ENCODE peak calls at places on chromosomes 2 and 18, in six cellular contexts. L, W, A, C, U and F are unnamed samples. For H3K4me1, the result is how much of the 10 kb centered on the place peaks cover.

GRCh38 chr2:191556463-191556862 is 121.5 kb upstream of the NABP1 start:
- DNase-seq in A (no peak), W (no peak), L (no peak), U (no peak), C (no peak), F (no peak)

GRCh38 chr2:36452279-36452678 is 96.7 kb downstream of the CRIM1 start:
- DNase-seq in C (no peak), U (no peak), L (no peak), W (no peak), A (no peak), F (no peak)

GRCh38 chr2:98459776-98460175 is 15.1 kb downstream of the INPP4A start:
- DNase-seq in C (no peak), W (no peak), L (no peak), A (no peak), U (no peak), F (no peak)

GRCh38 chr18:48756511-48757226 is 194.1 kb downstream of the SMAD7 start:
- DNase-seq in W (no peak), U (no peak), A (no peak), C (no peak), L (no peak), F (no peak)

GRCh38 chr18:58335821-58336220 is 291.8 kb downstream of the NEDD4L start:
- DNase-seq in W (no peak), C (no peak), U (no peak), A (no peak), L (no peak), F (no peak)

GRCh38 chr2:101063753-101064502 is 61.8 kb downstream of the RPL31 start:
- DNase-seq in C (no peak), L (no peak), U (no peak), A (no peak), W (no peak), F (no peak)

GRCh38 chr2:209395232-209395631 is 28.6 kb upstream of the MAP2 start:
- DNase-seq in A (no peak), L (no peak), C (no peak), W (no peak), U (no peak), F (no peak)

GRCh38 chr2:2013476-2013875 is 269.2 kb upstream of the PXDN start:
- DNase-seq in U (no peak), C (no peak), W (no peak), L (no peak), A (no peak), F (no peak)

GRCh38 chr2:97995026-97995733 is 568 bp downstream of the TMEM131 start:
- DNase-seq in C (peak), U (peak), L (peak), W (no peak), A (peak), F (peak)

GRCh38 chr18:45588284-45588683 is 27.0 kb upstream of the SLC14A2 start:
- DNase-seq in A (no peak), W (no peak), U (no peak), C (no peak), L (no peak), F (peak)

GRCh38 chr18:2988041-2988794 is 24.7 kb downstream of the LPIN2 start:
- DNase-seq in U (no peak), L (no peak), C (no peak), A (no peak), W (no peak), F (no peak)

GRCh38 chr2:196944570-196944969 is 18.1 kb upstream of the PGAP1 start:
- DNase-seq in A (no peak), U (no peak), C (no peak), W (no peak), L (peak), F (no peak)

GRCh38 chr18:10138719-10139118 is 224.9 kb downstream of the VAPA start:
- DNase-seq in U (no peak), W (no peak), A (no peak), L (no peak), C (no peak), F (no peak)

DNA sequence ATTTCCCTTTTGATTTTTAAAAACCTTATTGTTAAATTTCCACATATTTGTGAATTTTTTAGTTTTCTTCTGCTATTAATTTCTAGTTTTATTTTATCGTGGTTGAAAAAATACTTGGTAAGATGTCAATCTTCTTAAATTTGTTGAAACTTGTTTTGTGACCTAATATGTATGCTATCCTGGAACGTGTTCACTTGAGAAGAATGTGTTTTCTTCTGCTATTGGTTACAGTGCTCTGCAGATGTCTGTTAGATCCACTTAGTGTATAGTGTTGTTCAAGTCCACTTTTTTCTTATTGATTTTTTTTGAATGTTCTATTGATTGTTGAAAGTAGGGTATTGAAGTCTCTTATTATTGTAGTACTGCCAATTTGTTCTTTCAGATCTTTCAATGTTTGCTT is 116.5 kb upstream of the NETO1 start:
- DNase-seq in A (no peak), U (no peak), C (no peak), L (no peak), W (no peak), F (no peak)
- H3K27ac ChIP-seq in A (no peak), U (no peak), C (no peak), L (no peak), W (no peak), F (no peak)

DNA sequence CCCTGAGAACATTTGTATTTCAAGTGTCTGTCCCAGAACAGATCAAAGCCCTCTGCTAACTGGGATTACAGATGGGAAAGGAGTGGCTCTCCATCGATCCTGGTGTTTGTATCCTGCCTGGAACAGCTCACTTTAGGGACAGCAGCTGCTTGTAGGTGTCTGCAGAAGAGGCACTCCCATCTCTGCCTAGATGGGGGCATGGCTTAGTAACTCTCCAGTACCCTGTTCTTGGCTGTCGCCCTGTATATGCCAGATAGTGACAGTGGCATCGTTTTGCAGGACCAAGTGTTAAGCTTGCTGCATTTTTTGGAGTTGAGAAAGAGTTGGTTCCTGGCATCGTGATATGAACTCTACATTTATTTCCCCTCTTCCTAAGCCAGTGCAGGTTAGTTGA is 189.9 kb downstream of the SH3RF3 start:
- DNase-seq in C (no peak), W (no peak), A (no peak), L (no peak), U (no peak), F (no peak)
- H3K4me1 ChIP-seq in C (under half), W (half or more), A (half or more), L (under half), U (under half), F (under half)

DNA sequence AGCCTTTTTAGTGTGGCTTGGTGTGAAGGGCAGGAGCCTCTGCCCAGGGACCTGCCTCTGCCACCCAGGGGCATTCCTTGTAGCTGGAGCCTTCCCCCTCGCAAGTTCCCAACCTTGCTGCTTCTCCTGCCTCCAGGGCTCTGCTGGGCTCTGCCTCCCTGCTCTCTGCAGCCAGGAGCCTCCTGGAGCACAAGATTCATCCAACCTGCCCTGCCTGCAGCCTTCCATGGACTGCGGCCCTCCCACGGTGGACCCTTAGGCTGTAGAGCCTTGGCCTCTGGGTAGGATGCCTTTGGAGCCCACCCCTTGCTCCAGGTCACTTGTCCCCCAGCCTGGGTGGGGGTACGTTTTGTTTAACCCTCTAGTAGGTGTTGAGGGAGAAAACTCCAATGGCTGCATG is 2.5 kb downstream of the SLC66A3 start:
- DNase-seq in A (no peak), U (no peak), L (no peak), C (no peak), W (no peak), F (no peak)
- H3K27ac ChIP-seq in A (no peak), U (no peak), L (no peak), C (no peak), W (no peak), F (no peak)

DNA sequence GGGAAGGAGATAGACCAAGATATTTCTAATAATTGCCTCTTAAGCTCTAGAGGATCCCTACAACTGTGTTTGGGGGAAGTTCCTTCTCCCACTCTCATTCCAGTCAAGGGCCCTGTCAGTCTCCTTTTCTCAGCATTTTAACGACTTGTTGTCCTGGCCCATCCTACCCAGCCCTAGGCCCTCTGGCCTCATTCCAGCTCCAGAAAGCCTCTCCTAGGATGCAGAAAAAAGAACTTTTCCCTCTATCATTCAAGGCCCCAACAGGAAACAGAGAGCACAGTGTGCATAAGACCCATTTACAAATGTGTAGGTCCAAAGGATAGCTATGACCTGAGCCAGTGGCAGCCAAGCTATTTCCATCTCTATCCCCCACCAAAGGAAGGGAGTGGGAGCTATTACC is 14.0 kb downstream of the PKDCC start:
- DNase-seq in U (no peak), W (no peak), L (no peak), C (no peak), A (no peak), F (no peak)
- H3K4me1 ChIP-seq in U (under half), W (under half), L (half or more), C (under half), A (under half), F (under half)

DNA sequence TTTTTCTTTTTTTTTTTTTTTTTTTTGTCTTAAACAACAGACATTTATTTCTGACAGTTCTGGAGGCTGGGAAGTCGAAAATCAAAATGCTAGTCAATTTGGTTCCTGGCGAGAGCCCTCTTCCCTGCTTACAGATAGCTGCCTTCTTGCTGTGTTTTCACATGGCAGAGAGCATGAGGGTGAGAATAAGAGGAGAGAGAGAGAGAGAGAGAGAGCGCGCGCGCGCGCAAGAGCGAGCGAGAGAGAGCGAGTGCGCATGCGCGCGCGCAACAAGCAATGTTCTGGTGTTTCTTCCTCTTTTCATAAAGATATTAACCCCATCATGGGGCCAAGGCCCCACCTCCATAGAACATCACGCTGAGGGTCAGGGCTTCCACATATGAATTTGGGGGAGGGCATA is 20.9 kb downstream of the MTCL1 start:
- DNase-seq in C (no peak), U (no peak), W (no peak), A (no peak), L (no peak), F (no peak)
- H3K27ac ChIP-seq in C (no peak), U (no peak), W (no peak), A (no peak), L (no peak), F (no peak)